ENCODE peak calls at places on chromosome 17, in eight cellular contexts. One of them, this sample, is unnamed. For H3K4me1, the result is how much of the 10 kb centered on the place peaks cover.

GRCh38 chr17:16962804-16963203 is 9.1 kb downstream of the TNFRSF13B start:
- DNase-seq in tibial nerve: no peak
- DNase-seq in stomach: no peak
- DNase-seq in A549: peak
- DNase-seq in heart left ventricle: no peak
- DNase-seq in IMR-90: no peak
- DNase-seq in sigmoid colon: peak
- DNase-seq in ovary: no peak
- DNase-seq in this sample: no peak

GRCh38 chr17:17751489-17751995 is 70.3 kb downstream of the RAI1 start:
- DNase-seq in ovary: no peak
- DNase-seq in tibial nerve: no peak
- DNase-seq in sigmoid colon: no peak
- DNase-seq in stomach: no peak
- DNase-seq in A549: no peak
- DNase-seq in IMR-90: no peak
- DNase-seq in heart left ventricle: no peak
- DNase-seq in this sample: no peak

GRCh38 chr17:8376302-8377067 is at the start of gene KRABD2:
- DNase-seq in heart left ventricle: peak
- DNase-seq in stomach: peak
- DNase-seq in sigmoid colon: peak
- DNase-seq in tibial nerve: peak
- DNase-seq in A549: peak
- DNase-seq in ovary: peak
- DNase-seq in IMR-90: peak
- DNase-seq in this sample: peak

GRCh38 chr17:49459401-49459984 is 35.6 kb upstream of the NGFR start:
- DNase-seq in sigmoid colon: no peak
- DNase-seq in IMR-90: no peak
- DNase-seq in A549: no peak
- DNase-seq in stomach: no peak
- DNase-seq in tibial nerve: no peak
- DNase-seq in ovary: no peak
- DNase-seq in heart left ventricle: no peak
- DNase-seq in this sample: no peak

GRCh38 chr17:18018411-18018921 is 20.5 kb downstream of the ATPAF2 start:
- DNase-seq in A549: no peak
- DNase-seq in ovary: no peak
- DNase-seq in IMR-90: no peak
- DNase-seq in stomach: no peak
- DNase-seq in tibial nerve: no peak
- DNase-seq in sigmoid colon: peak
- DNase-seq in heart left ventricle: no peak
- DNase-seq in this sample: no peak

GRCh38 chr17:4505187-4505586 is 6.5 kb downstream of the SPNS2 start:
- DNase-seq in IMR-90: no peak
- DNase-seq in ovary: no peak
- DNase-seq in stomach: no peak
- DNase-seq in tibial nerve: no peak
- DNase-seq in sigmoid colon: no peak
- DNase-seq in A549: no peak
- DNase-seq in heart left ventricle: no peak
- DNase-seq in this sample: no peak

GRCh38 chr17:53137919-53138318 is 684.8 kb upstream of the KIF2B start:
- DNase-seq in sigmoid colon: no peak
- DNase-seq in heart left ventricle: no peak
- DNase-seq in IMR-90: no peak
- DNase-seq in A549: no peak
- DNase-seq in stomach: no peak
- DNase-seq in tibial nerve: no peak
- DNase-seq in ovary: no peak
- DNase-seq in this sample: no peak

GRCh38 chr17:47862621-47863440 is 11.9 kb upstream of the SP6 start:
- DNase-seq in ovary: no peak
- DNase-seq in A549: peak
- DNase-seq in tibial nerve: no peak
- DNase-seq in sigmoid colon: no peak
- DNase-seq in IMR-90: peak
- DNase-seq in heart left ventricle: peak
- DNase-seq in stomach: no peak
- DNase-seq in this sample: no peak

GRCh38 chr17:56756536-56756935 is 77.2 kb downstream of the C17orf67 start:
- DNase-seq in sigmoid colon: no peak
- DNase-seq in stomach: no peak
- DNase-seq in tibial nerve: no peak
- DNase-seq in ovary: no peak
- DNase-seq in IMR-90: peak
- DNase-seq in A549: peak
- DNase-seq in heart left ventricle: no peak
- DNase-seq in this sample: no peak

GRCh38 chr17:50630524-50631194 is 4.0 kb upstream of the ABCC3 start:
- DNase-seq in IMR-90: no peak
- DNase-seq in tibial nerve: no peak
- DNase-seq in stomach: peak
- DNase-seq in sigmoid colon: no peak
- DNase-seq in A549: peak
- DNase-seq in heart left ventricle: no peak
- DNase-seq in ovary: no peak
- DNase-seq in this sample: peak

GRCh38 chr17:80498242-80498919 is 22.0 kb upstream of the NPTX1 start:
- DNase-seq in ovary: peak
- DNase-seq in IMR-90: peak
- DNase-seq in A549: no peak
- DNase-seq in sigmoid colon: peak
- DNase-seq in heart left ventricle: no peak
- DNase-seq in stomach: no peak
- DNase-seq in tibial nerve: no peak
- DNase-seq in this sample: no peak

GRCh38 chr17:35791681-35792350 is 3.6 kb downstream of the MMP28 start:
- DNase-seq in stomach: no peak
- DNase-seq in tibial nerve: no peak
- DNase-seq in IMR-90: no peak
- DNase-seq in heart left ventricle: no peak
- DNase-seq in sigmoid colon: peak
- DNase-seq in ovary: no peak
- DNase-seq in A549: no peak
- DNase-seq in this sample: peak

GRCh38 chr17:29855686-29856085 is 74.3 kb downstream of the SSH2 start:
- DNase-seq in IMR-90: peak
- DNase-seq in ovary: no peak
- DNase-seq in heart left ventricle: no peak
- DNase-seq in A549: no peak
- DNase-seq in sigmoid colon: no peak
- DNase-seq in stomach: no peak
- DNase-seq in tibial nerve: no peak
- DNase-seq in this sample: no peak

DNA sequence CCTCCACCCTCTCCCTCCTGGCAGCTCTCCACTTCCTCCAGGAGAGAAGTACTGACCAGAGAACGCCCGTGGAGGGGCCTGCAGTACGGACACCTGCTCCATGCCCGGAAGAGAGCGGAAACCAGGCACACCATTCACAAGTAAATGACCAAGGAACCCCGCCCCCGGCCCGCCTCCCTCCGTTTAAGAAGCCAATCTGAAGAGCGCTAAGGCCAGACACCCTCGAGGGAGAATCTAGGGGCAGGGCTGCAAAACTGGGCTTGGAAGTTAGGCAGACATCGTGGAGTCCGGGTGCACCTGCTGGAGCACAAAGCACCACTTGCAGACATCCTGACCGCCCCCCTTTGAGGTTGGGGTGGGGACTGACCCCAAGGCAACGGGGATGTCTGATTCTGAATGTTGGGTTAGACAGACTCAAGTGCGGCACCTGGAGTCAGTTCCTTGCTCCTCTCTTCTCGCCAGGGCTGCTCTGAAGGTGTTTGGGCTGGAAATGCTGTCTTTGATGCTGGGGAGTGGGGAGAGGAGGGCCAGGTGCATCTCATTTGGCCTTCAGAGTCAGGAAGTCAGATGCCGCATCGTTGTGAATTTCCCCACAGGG is 964 bp upstream of the FAAP100 start:
- DNase-seq in IMR-90: peak
- DNase-seq in tibial nerve: peak
- DNase-seq in stomach: peak
- DNase-seq in sigmoid colon: peak
- DNase-seq in ovary: peak
- DNase-seq in heart left ventricle: peak
- DNase-seq in A549: peak
- DNase-seq in this sample: peak
- TF ChIP-seq POLR2A in IMR-90: peak
- TF ChIP-seq POLR2A in tibial nerve: no peak
- TF ChIP-seq POLR2A in stomach: no peak
- TF ChIP-seq POLR2A in sigmoid colon: no peak
- TF ChIP-seq POLR2A in ovary: no peak
- TF ChIP-seq POLR2A in heart left ventricle: no peak
- TF ChIP-seq POLR2A in A549: peak
- TF ChIP-seq POLR2A in this sample: no peak

DNA sequence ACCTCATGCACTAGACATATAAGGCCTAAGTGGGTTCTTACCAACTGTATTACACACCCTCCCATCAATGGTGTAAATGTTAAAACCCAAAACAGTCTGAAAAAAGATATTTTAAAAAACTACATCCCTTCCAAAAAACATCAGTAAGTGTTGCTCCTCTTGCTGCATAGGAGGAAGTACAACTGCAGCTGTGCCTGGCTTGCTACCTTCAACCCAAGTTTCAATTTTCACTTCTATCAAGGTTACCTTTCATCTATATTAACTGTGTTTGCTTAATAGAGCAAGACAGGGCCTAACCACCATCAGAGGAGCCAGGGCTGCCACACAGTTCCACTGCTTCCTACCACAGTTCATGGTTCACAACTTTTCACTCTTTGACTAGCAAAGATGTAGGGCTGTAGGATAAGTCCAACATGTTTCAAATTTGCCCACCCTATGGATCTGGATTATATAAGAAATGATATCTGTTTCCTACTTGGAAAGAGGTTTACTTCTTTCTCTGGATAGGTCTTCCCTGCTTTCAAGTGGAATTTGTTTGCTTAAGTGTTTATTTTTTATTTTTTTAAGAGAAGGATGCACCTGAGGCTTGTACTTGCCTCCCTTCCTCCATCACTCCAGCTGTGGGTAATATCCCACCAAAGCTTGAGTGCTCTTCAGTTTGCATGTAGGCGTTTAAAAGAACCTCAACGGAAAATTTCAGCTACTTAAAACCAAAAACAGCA is 56.7 kb downstream of the GRB7 start:
- DNase-seq in A549: no peak
- DNase-seq in ovary: no peak
- DNase-seq in heart left ventricle: no peak
- DNase-seq in IMR-90: no peak
- DNase-seq in tibial nerve: no peak
- DNase-seq in stomach: peak
- DNase-seq in sigmoid colon: no peak
- DNase-seq in this sample: no peak
- H3K4me1 ChIP-seq in A549: under half
- H3K4me1 ChIP-seq in ovary: under half
- H3K4me1 ChIP-seq in heart left ventricle: under half
- H3K4me1 ChIP-seq in IMR-90: under half
- H3K4me1 ChIP-seq in tibial nerve: under half
- H3K4me1 ChIP-seq in stomach: under half
- H3K4me1 ChIP-seq in sigmoid colon: under half
- H3K4me1 ChIP-seq in this sample: under half

GRCh38 chr17:76671912-76672262 is 28.3 kb upstream of the ST6GALNAC1 start:
- DNase-seq in stomach: no peak
- DNase-seq in ovary: no peak
- DNase-seq in sigmoid colon: no peak
- DNase-seq in heart left ventricle: no peak
- DNase-seq in tibial nerve: no peak
- DNase-seq in IMR-90: no peak
- DNase-seq in A549: no peak
- DNase-seq in this sample: no peak
- TF ChIP-seq POLR2A in stomach: no peak
- TF ChIP-seq POLR2A in ovary: peak
- TF ChIP-seq POLR2A in sigmoid colon: peak
- TF ChIP-seq POLR2A in heart left ventricle: no peak
- TF ChIP-seq POLR2A in tibial nerve: peak
- TF ChIP-seq POLR2A in IMR-90: peak
- TF ChIP-seq POLR2A in A549: peak
- TF ChIP-seq POLR2A in this sample: peak

GRCh38 chr17:742147-742793 is 9.8 kb downstream of the GEMIN4 start:
- DNase-seq in A549: no peak
- DNase-seq in heart left ventricle: no peak
- DNase-seq in stomach: no peak
- DNase-seq in ovary: no peak
- DNase-seq in tibial nerve: no peak
- DNase-seq in sigmoid colon: no peak
- DNase-seq in IMR-90: no peak
- DNase-seq in this sample: peak

GRCh38 chr17:733743-734142 is 1.3 kb downstream of the TLCD3A start:
- DNase-seq in stomach: no peak
- DNase-seq in IMR-90: no peak
- DNase-seq in sigmoid colon: no peak
- DNase-seq in heart left ventricle: no peak
- DNase-seq in ovary: no peak
- DNase-seq in tibial nerve: no peak
- DNase-seq in A549: no peak
- DNase-seq in this sample: no peak

GRCh38 chr17:740240-741055 is 8.1 kb downstream of the TLCD3A start:
- DNase-seq in tibial nerve: no peak
- DNase-seq in IMR-90: no peak
- DNase-seq in ovary: no peak
- DNase-seq in heart left ventricle: no peak
- DNase-seq in sigmoid colon: no peak
- DNase-seq in stomach: no peak
- DNase-seq in A549: no peak
- DNase-seq in this sample: no peak

GRCh38 chr17:732788-733720 is 658 bp downstream of the TLCD3A start:
- DNase-seq in IMR-90: peak
- DNase-seq in ovary: peak
- DNase-seq in sigmoid colon: peak
- DNase-seq in A549: peak
- DNase-seq in heart left ventricle: peak
- DNase-seq in stomach: peak
- DNase-seq in tibial nerve: no peak
- DNase-seq in this sample: no peak

GRCh38 chr17:737561-738113 is 5.2 kb downstream of the TLCD3A start:
- DNase-seq in sigmoid colon: no peak
- DNase-seq in heart left ventricle: no peak
- DNase-seq in ovary: no peak
- DNase-seq in A549: no peak
- DNase-seq in tibial nerve: no peak
- DNase-seq in stomach: no peak
- DNase-seq in IMR-90: no peak
- DNase-seq in this sample: no peak
- H3K4me1 ChIP-seq in sigmoid colon: under half
- H3K4me1 ChIP-seq in heart left ventricle: under half
- H3K4me1 ChIP-seq in ovary: under half
- H3K4me1 ChIP-seq in A549: under half
- H3K4me1 ChIP-seq in tibial nerve: under half
- H3K4me1 ChIP-seq in stomach: under half
- H3K4me1 ChIP-seq in IMR-90: under half
- H3K4me1 ChIP-seq in this sample: under half

This sample was measured in upper lobe of left lung.